ENCODE peak calls at places on chromosome X, in ten cellular contexts. O is left ventricle myocardium inferior; Z is DND-41; N is hepatocyte; B is lower lobe of right lung; J is naive thymus-derived CD4-positive, alpha-beta T cell; A is A549; E is SK-N-MC; Y is OCI-LY7; W is lung. R is an unnamed sample.

GRCh38 chrX:110402091-110402854 is 43.6 kb downstream of the RTL9 start:
- DNase-seq in O (peak; percentile 34), B (no peak), A (peak; percentile 66), E (no peak), J (no peak), W (no peak), Z (no peak), N (peak; percentile 35), Y (no peak), R (no peak)

GRCh38 chrX:42694260-42694815 is 83.6 kb downstream of the PPP1R2C start:
- DNase-seq in Y (no peak), E (no peak), B (no peak), W (no peak), O (no peak), A (peak; percentile 1), J (no peak), N (no peak), Z (no peak), R (no peak)

GRCh38 chrX:14064632-14065432 is 35.1 kb upstream of the GEMIN8 start:
- DNase-seq in B (no peak), E (no peak), W (no peak), A (peak; percentile 89), J (no peak), O (no peak), N (peak; percentile 51), Z (no peak), Y (no peak), R (no peak)

GRCh38 chrX:154600962-154601374 is 16.0 kb downstream of the CTAG1A start:
- DNase-seq in N (no peak), E (no peak), W (no peak), Y (no peak), B (no peak), J (no peak), O (no peak), Z (no peak), A (no peak), R (no peak)

GRCh38 chrX:112888916-112889315 is 48.3 kb upstream of the AMOT start:
- DNase-seq in B (no peak), N (no peak), J (no peak), O (no peak), A (no peak), Z (peak; percentile 7), Y (no peak), W (no peak), E (no peak), R (no peak)

GRCh38 chrX:74835566-74835965 is 89.7 kb downstream of the NEXMIF start:
- DNase-seq in E (no peak), W (no peak), J (no peak), N (peak; percentile 3), Y (no peak), B (no peak), Z (no peak), A (peak; percentile 9), O (no peak), R (no peak)

GRCh38 chrX:69741706-69742105 is 125.8 kb downstream of the EDA start:
- DNase-seq in B (no peak), A (no peak), J (no peak), Y (no peak), O (no peak), W (no peak), E (no peak), N (no peak), Z (no peak), R (no peak)

GRCh38 chrX:67353651-67354370 is 190.0 kb upstream of the AR start:
- DNase-seq in J (no peak), W (no peak), B (no peak), Y (no peak), O (no peak), N (no peak), E (no peak), Z (no peak), A (no peak), R (no peak)

GRCh38 chrX:106917830-106918500 is 2.2 kb upstream of the CLDN2 start:
- DNase-seq in W (no peak), B (no peak), E (no peak), Y (no peak), N (no peak), J (no peak), O (no peak), A (peak; percentile 84), Z (peak; percentile 74), R (no peak)

GRCh38 chrX:103586314-103586646 is 965 bp downstream of the TCEAL4 start:
- DNase-seq in B (peak; percentile 40), J (no peak), Z (no peak), E (no peak), O (no peak), Y (no peak), A (no peak), N (peak; percentile 15), W (no peak), R (no peak)

GRCh38 chrX:69277961-69278795 is 112.9 kb upstream of the PJA1 start:
- DNase-seq in B (no peak), Y (no peak), O (no peak), W (no peak), J (no peak), E (no peak), Z (no peak), N (no peak), A (no peak), R (no peak)

GRCh38 chrX:3052864-3053263 is 11.6 kb downstream of the ARSF start:
- DNase-seq in B (no peak), Z (no peak), N (no peak), E (no peak), A (no peak), W (no peak), J (no peak), O (no peak), Y (no peak), R (no peak)

GRCh38 chrX:19659929-19660328 is 144.6 kb upstream of the MAP3K15 start:
- DNase-seq in W (no peak), Y (peak; percentile 3), E (no peak), Z (no peak), A (peak; percentile 58), O (no peak), N (no peak), J (no peak), B (no peak), R (no peak)

GRCh38 chrX:123422875-123423274 is 238.8 kb downstream of the GRIA3 start:
- DNase-seq in Z (no peak), W (no peak), N (peak; percentile 39), A (peak; percentile 31), Y (peak; percentile 0), O (no peak), E (no peak), J (no peak), B (no peak), R (no peak)

GRCh38 chrX:43693602-43694406 is 37.7 kb downstream of the MAOA start:
- DNase-seq in Z (no peak), O (no peak), A (peak; percentile 58), B (peak; percentile 48), E (no peak), N (peak; percentile 27), J (no peak), Y (no peak), W (no peak), R (no peak)

GRCh38 chrX:16804923-16805464 is 18.7 kb downstream of the TXLNG start:
- DNase-seq in A (no peak), E (no peak), N (no peak), Y (peak; percentile 76), O (no peak), J (no peak), B (no peak), W (no peak), Z (no peak), R (no peak)

GRCh38 chrX:16807548-16807947 is 21.3 kb downstream of the TXLNG start:
- DNase-seq in O (no peak), A (peak; percentile 12), B (no peak), N (peak; percentile 61), E (no peak), J (no peak), Z (no peak), Y (no peak), W (no peak), R (no peak)

DNA sequence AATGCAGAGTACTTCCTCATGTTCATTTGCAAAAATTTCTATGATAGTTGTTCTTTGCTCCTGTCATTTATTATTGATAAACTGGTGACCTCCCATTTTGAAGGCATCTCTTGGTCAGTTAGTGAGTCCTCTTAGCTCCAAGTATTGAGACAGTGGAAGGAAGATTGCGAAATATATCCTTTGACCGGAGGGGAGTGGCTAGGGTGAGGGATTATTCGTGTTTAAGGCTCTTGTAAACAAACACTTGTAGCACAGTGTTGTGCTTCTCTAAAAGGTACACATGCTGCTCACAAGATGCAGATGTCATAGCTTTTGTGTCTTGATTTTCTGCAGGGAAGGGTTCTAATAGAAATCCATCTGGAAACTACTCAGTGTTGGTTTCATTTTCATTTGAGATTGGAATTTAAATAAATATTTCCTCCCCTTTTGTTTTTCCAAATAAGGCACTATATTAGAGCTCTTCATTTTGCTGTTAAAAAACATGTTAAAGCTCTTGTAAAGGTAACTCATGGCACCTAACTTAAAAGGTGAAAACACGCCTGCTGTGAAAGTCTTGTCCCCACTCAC is 21.8 kb downstream of the TXLNG start:
- DNase-seq in O (no peak), W (no peak), J (no peak), Z (no peak), E (no peak), B (no peak), Y (no peak), A (peak; percentile 61), N (peak; percentile 70), R (no peak)
- H3K4me3 ChIP-seq in O (peak overlapping the region; percentile 48), W (no peak overlapping the region), J (no peak overlapping the region), Z (no peak overlapping the region), E (no peak overlapping the region), B (peak overlapping the region; percentile 43), Y (no peak overlapping the region), A (peak overlapping the region; percentile 24), N (no peak overlapping the region), R (peak overlapping the region; percentile 16)

DNA sequence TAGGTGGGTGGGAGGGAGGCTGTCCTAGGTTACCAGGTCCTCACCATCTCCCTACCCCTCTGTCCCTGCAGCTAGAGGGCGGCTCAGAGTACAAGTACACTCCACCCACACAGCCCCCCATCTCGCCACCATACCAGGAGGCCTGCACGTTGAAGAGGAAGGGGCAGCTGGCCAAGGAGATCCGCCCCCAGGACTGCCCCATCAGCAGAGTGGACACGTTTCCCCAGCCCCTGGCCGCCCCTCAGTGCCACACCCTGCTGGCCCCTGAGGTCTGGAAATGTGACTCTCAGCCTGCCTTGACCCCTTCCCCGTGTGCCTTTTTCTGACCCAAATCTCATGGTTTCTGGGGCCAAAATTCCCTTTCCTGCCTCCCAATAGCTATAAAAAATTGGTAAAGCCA is 6.5 kb downstream of the FTSJ1 start:
- DNase-seq in A (no peak), B (no peak), E (no peak), N (no peak), W (no peak), Z (no peak), J (no peak), Y (no peak), O (no peak), R (no peak)
- H3K27ac ChIP-seq in A (no peak overlapping the region), B (no peak overlapping the region), E (no peak overlapping the region), N (no peak overlapping the region), W (no peak overlapping the region), Z (no peak overlapping the region), J (no peak overlapping the region), Y (no peak overlapping the region), O (no peak overlapping the region), R (no peak overlapping the region)

GRCh38 chrX:1327651-1328304 is 8.8 kb upstream of the IL3RA start:
- DNase-seq in N (no peak), J (no peak), Z (no peak), W (no peak), A (no peak), O (no peak), B (no peak), Y (no peak), E (no peak), R (no peak)
- H3K9me3 ChIP-seq in N (no peaks in the 10 kb centered on the region), J (no peaks in the 10 kb centered on the region), Z (no peaks in the 10 kb centered on the region), W (no peaks in the 10 kb centered on the region), A (no peaks in the 10 kb centered on the region), O (no peaks in the 10 kb centered on the region), B (no peaks in the 10 kb centered on the region), Y (no peaks in the 10 kb centered on the region), E (no peaks in the 10 kb centered on the region), R (no peaks in the 10 kb centered on the region)

GRCh38 chrX:47218280-47218919 is at the start of gene CDK16:
- DNase-seq in W (peak; percentile 82), O (peak; percentile 70), N (peak; percentile 91), B (peak; percentile 78), Y (peak; percentile 83), A (peak; percentile 86), E (peak; percentile 24), Z (peak; percentile 80), J (peak; percentile 78), R (peak; percentile 93)
- H3K4me3 ChIP-seq in W (peak within 1 kb of the TSS; percentile 80), O (peak within 1 kb of the TSS; percentile 83), N (peak within 1 kb of the TSS; percentile 56), B (peak within 1 kb of the TSS; percentile 66), Y (peak within 1 kb of the TSS; percentile 98), A (peak within 1 kb of the TSS; percentile 100), E (peak within 1 kb of the TSS; percentile 91), Z (peak within 1 kb of the TSS; percentile 81), J (peak within 1 kb of the TSS; percentile 98), R (peak within 1 kb of the TSS; percentile 89)

R was measured in SJSA1.